ENCODE peak calls at places on chromosomes 12 and 14, in six cellular contexts. P is aorta; C is cardiac muscle cell; H is A172; Y is foreskin fibroblast; L is stimulated activated CD8-positive, alpha-beta memory T cell treated with anti-CD3 and anti-CD28 coated beads, Interleukin-12 subunit alpha, Interleukin-12 subunit beta, amount 100 ng/mL, for 4 hours. O is an unnamed sample.

GRCh38 chr12:38516418-38516817 is 199.8 kb downstream of the ALG10B start:
- DNase-seq in P (no peak), C (no peak), H (no peak), Y (no peak), L (no peak), O (no peak)

GRCh38 chr12:78703820-78704525 is 160.6 kb upstream of the SYT1 start:
- DNase-seq in P (no peak), C (peak; percentile 58), H (peak; percentile 88), Y (peak; percentile 76), L (no peak), O (peak; percentile 95)

GRCh38 chr12:42792265-42792664 is 202.7 kb upstream of the PRICKLE1 start:
- DNase-seq in P (no peak), C (no peak), H (no peak), Y (no peak), L (no peak), O (no peak)

GRCh38 chr14:58501214-58501816 is 73.8 kb downstream of the KIAA0586 start:
- DNase-seq in P (no peak), C (peak; percentile 90), H (peak; percentile 37), Y (peak; percentile 63), L (no peak), O (peak; percentile 49)

GRCh38 chr12:45669093-45669492 is 60.4 kb upstream of the ARID2 start:
- DNase-seq in P (no peak), C (no peak), H (no peak), Y (no peak), L (no peak), O (no peak)

GRCh38 chr14:36520601-36521525 is 831 bp upstream of the NKX2-1 start:
- DNase-seq in P (no peak), C (peak; percentile 19), H (no peak), Y (peak; percentile 10), L (no peak), O (no peak)

GRCh38 chr12:25730489-25731349 is 177.6 kb upstream of the LMNTD1 start:
- DNase-seq in P (no peak), C (peak; percentile 18), H (peak; percentile 14), Y (no peak), L (no peak), O (no peak)

GRCh38 chr12:30019386-30020140 is 235.8 kb upstream of the TMTC1 start:
- DNase-seq in P (no peak), C (no peak), H (no peak), Y (no peak), L (no peak), O (no peak)

GRCh38 chr14:61179061-61179675 is 102.0 kb downstream of the TMEM30B start:
- DNase-seq in P (no peak), C (peak; percentile 32), H (peak; percentile 62), Y (peak; percentile 29), L (no peak), O (no peak)

GRCh38 chr14:47919994-47920393 is 244.6 kb upstream of the MDGA2 start:
- DNase-seq in P (peak; percentile 44), C (no peak), H (no peak), Y (no peak), L (no peak), O (no peak)

GRCh38 chr12:122121341-122122192 is 43.0 kb downstream of the MLXIP start:
- DNase-seq in P (peak; percentile 47), C (no peak), H (no peak), Y (no peak), L (no peak), O (no peak)

GRCh38 chr12:123808167-123808566 is 46.1 kb downstream of the DNAH10 start:
- DNase-seq in P (no peak), C (peak; percentile 22), H (no peak), Y (peak; percentile 17), L (no peak), O (no peak)

GRCh38 chr14:76098047-76098446 is 53.7 kb upstream of the GPATCH2L start:
- DNase-seq in P (no peak), C (no peak), H (no peak), Y (no peak), L (no peak), O (no peak)

GRCh38 chr12:15772405-15773018 is 16.7 kb downstream of the EPS8 start:
- DNase-seq in P (no peak), C (peak; percentile 45), H (no peak), Y (no peak), L (no peak), O (no peak)

GRCh38 chr12:39127401-39127800 is 222.0 kb upstream of the CPNE8 start:
- DNase-seq in P (no peak), C (peak; percentile 43), H (peak; percentile 90), Y (no peak), L (no peak), O (peak; percentile 69)

GRCh38 chr12:48165089-48166031 is 8.0 kb upstream of the ASB8 start:
- DNase-seq in P (no peak), C (peak; percentile 75), H (peak; percentile 60), Y (peak; percentile 33), L (no peak), O (peak; percentile 17)

GRCh38 chr12:75964150-75964549 is 67.4 kb downstream of the PHLDA1 start:
- DNase-seq in P (no peak), C (no peak), H (no peak), Y (no peak), L (no peak), O (no peak)

GRCh38 chr12:120761581-120761980 is 36.0 kb downstream of the ACADS start:
- DNase-seq in P (no peak), C (peak; percentile 84), H (no peak), Y (peak; percentile 63), L (no peak), O (peak; percentile 95)

GRCh38 chr12:124771462-124772361 is 92.0 kb downstream of the SCARB1 start:
- DNase-seq in P (peak; percentile 96), C (peak; percentile 78), H (no peak), Y (peak; percentile 54), L (peak; percentile 59), O (peak; percentile 25)

GRCh38 chr12:116610971-116611541 is 51.9 kb downstream of the MAP1LC3B2 start:
- DNase-seq in P (peak; percentile 62), C (no peak), H (peak; percentile 16), Y (no peak), L (no peak), O (no peak)

GRCh38 chr14:80987235-80988032 is 32.0 kb downstream of the TSHR start:
- DNase-seq in P (peak; percentile 70), C (peak; percentile 77), H (peak; percentile 52), Y (peak; percentile 51), L (peak; percentile 10), O (peak; percentile 45)

GRCh38 chr12:29026419-29026818 is 122.7 kb upstream of the FAR2 start:
- DNase-seq in P (no peak), C (no peak), H (no peak), Y (no peak), L (no peak), O (no peak)

GRCh38 chr14:24607081-24607480 is 2.4 kb downstream of the GZMH start:
- DNase-seq in P (no peak), C (no peak), H (no peak), Y (no peak), L (no peak), O (no peak)

GRCh38 chr12:93862424-93862823 is 185.2 kb downstream of the CRADD start:
- DNase-seq in P (no peak), C (peak; percentile 16), H (no peak), Y (no peak), L (no peak), O (no peak)

GRCh38 chr12:7542813-7543212 is 39.2 kb upstream of the CD163 start:
- DNase-seq in P (no peak), C (peak; percentile 2), H (no peak), Y (peak; percentile 60), L (no peak), O (no peak)

GRCh38 chr12:128551266-128552025 is 272.3 kb downstream of the SLC15A4 start:
- DNase-seq in P (no peak), C (no peak), H (no peak), Y (no peak), L (no peak), O (no peak)

GRCh38 chr12:116404913-116405611 is 127.6 kb upstream of the MED13L start:
- DNase-seq in P (peak; percentile 9), C (no peak), H (no peak), Y (no peak), L (no peak), O (no peak)